ENCODE peak calls at places on chromosome 19, in four cellular contexts. One of them, this sample, is unnamed.
A peak's percentile ranks its signal among the peaks of the same experiment; 100 is the strongest.

GRCh38 chr19:17616961-17617806 is 61.7 kb downstream of the COLGALT1 start:
- DNase-seq in Ammon's horn: no peak
- DNase-seq in EL: peak; percentile 24
- DNase-seq in memory B cell: no peak
- DNase-seq in this sample: no peak

GRCh38 chr19:23002690-23003422 is at the start of gene ZNF728:
- DNase-seq in memory B cell: no peak
- DNase-seq in EL: no peak
- DNase-seq in Ammon's horn: peak; percentile 30
- DNase-seq in this sample: peak; percentile 1

GRCh38 chr19:50330365-50331078 is 1.3 kb upstream of the KCNC3 start:
- DNase-seq in Ammon's horn: peak; percentile 94
- DNase-seq in memory B cell: peak; percentile 89
- DNase-seq in EL: peak; percentile 17
- DNase-seq in this sample: no peak

GRCh38 chr19:10270180-10270615 is 722 bp upstream of the ICAM1 start:
- DNase-seq in EL: peak; percentile 62
- DNase-seq in Ammon's horn: peak; percentile 52
- DNase-seq in memory B cell: peak; percentile 75
- DNase-seq in this sample: no peak

GRCh38 chr19:50461066-50461875 is 15.0 kb upstream of the EMC10 start:
- DNase-seq in memory B cell: peak; percentile 66
- DNase-seq in EL: peak; percentile 74
- DNase-seq in Ammon's horn: peak; percentile 78
- DNase-seq in this sample: peak; percentile 69

GRCh38 chr19:45333609-45334303 is 6.8 kb upstream of the KLC3 start:
- DNase-seq in memory B cell: no peak
- DNase-seq in EL: no peak
- DNase-seq in Ammon's horn: no peak
- DNase-seq in this sample: no peak

GRCh38 chr19:44702551-44703176 is 3.7 kb downstream of the CEACAM16 start:
- DNase-seq in memory B cell: no peak
- DNase-seq in EL: no peak
- DNase-seq in Ammon's horn: no peak
- DNase-seq in this sample: no peak

GRCh38 chr19:7654401-7654800 is 14.4 kb upstream of the RETN start:
- DNase-seq in memory B cell: no peak
- DNase-seq in Ammon's horn: no peak
- DNase-seq in EL: peak; percentile 36
- DNase-seq in this sample: no peak

GRCh38 chr19:18322318-18322758 is 538 bp downstream of the LSM4 start:
- DNase-seq in EL: peak; percentile 68
- DNase-seq in memory B cell: no peak
- DNase-seq in Ammon's horn: no peak
- DNase-seq in this sample: peak; percentile 61

GRCh38 chr19:3142292-3142670 is 6.4 kb downstream of the GNA15 start:
- DNase-seq in EL: peak; percentile 92
- DNase-seq in memory B cell: no peak
- DNase-seq in Ammon's horn: no peak
- DNase-seq in this sample: peak; percentile 93

GRCh38 chr19:57110592-57111328 is 9.0 kb upstream of the USP29 start:
- DNase-seq in Ammon's horn: no peak
- DNase-seq in memory B cell: no peak
- DNase-seq in EL: no peak
- DNase-seq in this sample: peak; percentile 2

GRCh38 chr19:10027158-10027997 is 14.1 kb downstream of the RDH8 start:
- DNase-seq in Ammon's horn: peak; percentile 94
- DNase-seq in memory B cell: peak; percentile 66
- DNase-seq in EL: peak; percentile 92
- DNase-seq in this sample: peak; percentile 89

GRCh38 chr19:6610934-6611370 is 20.0 kb upstream of the CD70 start:
- DNase-seq in Ammon's horn: no peak
- DNase-seq in memory B cell: no peak
- DNase-seq in EL: peak; percentile 95
- DNase-seq in this sample: peak; percentile 94

GRCh38 chr19:19655051-19655594 is 8.4 kb downstream of the ATP13A1 start:
- DNase-seq in EL: no peak
- DNase-seq in Ammon's horn: no peak
- DNase-seq in memory B cell: no peak
- DNase-seq in this sample: no peak

GRCh38 chr19:38266981-38267597 is 2.7 kb downstream of the SPINT2 start:
- DNase-seq in Ammon's horn: no peak
- DNase-seq in memory B cell: no peak
- DNase-seq in EL: peak; percentile 59
- DNase-seq in this sample: peak; percentile 65

GRCh38 chr19:48461982-48462655 is 6.7 kb downstream of the KCNJ14 start:
- DNase-seq in Ammon's horn: no peak
- DNase-seq in EL: no peak
- DNase-seq in memory B cell: no peak
- DNase-seq in this sample: no peak

GRCh38 chr19:53432088-53432661 is 391 bp downstream of the ZNF761 start:
- DNase-seq in memory B cell: peak; percentile 7
- DNase-seq in EL: peak; percentile 42
- DNase-seq in Ammon's horn: peak; percentile 9
- DNase-seq in this sample: peak; percentile 17

GRCh38 chr19:29448046-29448445 is 77.7 kb upstream of the VSTM2B start:
- DNase-seq in Ammon's horn: no peak
- DNase-seq in memory B cell: no peak
- DNase-seq in EL: no peak
- DNase-seq in this sample: no peak

GRCh38 chr19:14073232-14073924 is 792 bp downstream of the MISP3 start:
- DNase-seq in EL: peak; percentile 75
- DNase-seq in memory B cell: peak; percentile 84
- DNase-seq in Ammon's horn: peak; percentile 79
- DNase-seq in this sample: peak; percentile 65